ENCODE peak calls at places on chromosome 18, in nine cellular contexts. U is IMR-90; J is GM23338; D is A549; I is ovary; W is heart right ventricle; P is adipocyte; Q is CD8-positive, alpha-beta memory T cell; N is neuronal stem cell. T is an unnamed sample.

GRCh38 chr18:21444465-21445023 is 156.0 kb downstream of the ESCO1 start:
- DNase-seq in U (peak), D (peak), N (peak), J (peak), Q (no peak), I (no peak), W (peak), P (peak), T (peak)

GRCh38 chr18:27954226-27954625 is 222.7 kb downstream of the CDH2 start:
- DNase-seq in U (peak), N (no peak), W (no peak), I (no peak), J (no peak), P (peak), Q (no peak), D (no peak), T (no peak)

GRCh38 chr18:32333781-32334180 is 136.9 kb downstream of the GAREM1 start:
- DNase-seq in J (no peak), I (no peak), P (no peak), W (no peak), Q (no peak), U (no peak), N (no peak), D (no peak), T (no peak)

GRCh38 chr18:58495202-58495601 is 133.7 kb downstream of the ALPK2 start:
- DNase-seq in U (peak), J (no peak), P (no peak), W (no peak), D (no peak), I (no peak), Q (no peak), N (no peak), T (no peak)

GRCh38 chr18:35582899-35583558 is 1.5 kb downstream of the GALNT1 start:
- DNase-seq in D (no peak), I (no peak), J (peak), U (peak), P (peak), Q (no peak), N (peak), W (no peak), T (peak)

GRCh38 chr18:60259052-60259681 is 113.4 kb downstream of the MC4R start:
- DNase-seq in N (no peak), I (no peak), U (peak), W (no peak), Q (no peak), J (no peak), D (no peak), P (peak), T (no peak)

GRCh38 chr18:30500240-30500945 is 542.1 kb downstream of the DSC3 start:
- DNase-seq in I (no peak), N (no peak), W (no peak), J (no peak), P (no peak), Q (no peak), D (no peak), U (no peak), T (no peak)

GRCh38 chr18:78074400-78075020 is 824.9 kb downstream of the GALR1 start:
- DNase-seq in W (no peak), N (no peak), P (no peak), Q (no peak), I (no peak), D (no peak), U (no peak), J (no peak), T (peak)

GRCh38 chr18:59743561-59743960 is 46.3 kb upstream of the CCBE1 start:
- DNase-seq in J (no peak), W (no peak), Q (no peak), U (peak), P (peak), I (no peak), N (no peak), D (no peak), T (no peak)

GRCh38 chr18:51235011-51235789 is 37.7 kb upstream of the MEX3C start:
- DNase-seq in D (peak), U (no peak), J (no peak), I (no peak), Q (no peak), N (no peak), P (no peak), W (no peak), T (no peak)

GRCh38 chr18:10374615-10375295 is 79.7 kb upstream of the APCDD1 start:
- DNase-seq in Q (no peak), U (no peak), N (no peak), W (no peak), J (peak), D (no peak), P (peak), I (no peak), T (no peak)

GRCh38 chr18:3055861-3056260 is 42.9 kb upstream of the LPIN2 start:
- DNase-seq in D (no peak), U (peak), Q (no peak), W (no peak), I (no peak), J (peak), N (no peak), P (no peak), T (no peak)

GRCh38 chr18:2811416-2811815 is 35.4 kb upstream of the EMILIN2 start:
- DNase-seq in W (no peak), U (no peak), Q (no peak), J (no peak), D (no peak), N (no peak), I (no peak), P (no peak), T (no peak)

GRCh38 chr18:7878265-7879173 is 311.4 kb downstream of the PTPRM start:
- DNase-seq in N (peak), D (no peak), W (no peak), J (peak), U (no peak), Q (no peak), I (no peak), P (no peak), T (peak)

GRCh38 chr18:9823805-9824473 is 61.8 kb upstream of the TXNDC2 start:
- DNase-seq in Q (no peak), W (no peak), J (no peak), P (peak), U (peak), D (no peak), N (no peak), I (no peak), T (no peak)

GRCh38 chr18:32468147-32468845 is 2.4 kb downstream of the GAREM1 start:
- DNase-seq in U (no peak), Q (no peak), W (no peak), N (no peak), J (no peak), I (no peak), D (no peak), P (no peak), T (peak)

GRCh38 chr18:23437357-23438045 is 15.6 kb upstream of the RIOK3 start:
- DNase-seq in W (peak), J (peak), D (peak), I (peak), Q (peak), N (peak), U (peak), P (peak), T (peak)

GRCh38 chr18:59928201-59928600 is 28.4 kb downstream of the PMAIP1 start:
- DNase-seq in J (no peak), P (no peak), I (no peak), N (no peak), D (no peak), Q (no peak), W (no peak), U (no peak), T (no peak)

GRCh38 chr18:44896817-44897216 is 216.1 kb downstream of the SETBP1 start:
- DNase-seq in U (no peak), D (no peak), P (no peak), I (no peak), J (no peak), Q (no peak), N (no peak), W (no peak), T (peak)

GRCh38 chr18:63890950-63891304 is 3.4 kb downstream of the SERPINB2 start:
- DNase-seq in D (peak), I (no peak), U (peak), W (no peak), P (peak), Q (no peak), N (no peak), J (no peak), T (peak)

GRCh38 chr18:48942554-48943261 is 8.1 kb downstream of the SMAD7 start:
- DNase-seq in Q (no peak), J (no peak), I (no peak), D (peak), N (no peak), W (no peak), P (peak), U (peak), T (peak)
- H3K4me3 ChIP-seq in Q (no peak), J (no peak), I (no peak), D (peak), N (no peak), W (no peak), P (peak), U (no peak), T (no peak)

GRCh38 chr18:74489631-74490030 is 6.5 kb upstream of the CNDP2 start:
- DNase-seq in N (no peak), Q (no peak), W (no peak), I (no peak), U (peak), P (peak), J (no peak), D (no peak), T (no peak)
- H3K4me3 ChIP-seq in N (no peak), Q (no peak), W (no peak), I (no peak), U (peak), P (no peak), J (no peak), D (no peak), T (no peak)

GRCh38 chr18:54086863-54087262 is 137.6 kb downstream of the MBD2 start:
- DNase-seq in Q (no peak), P (no peak), W (no peak), J (no peak), U (no peak), N (no peak), I (no peak), D (no peak), T (no peak)
- H3K4me3 ChIP-seq in Q (no peak), P (no peak), W (no peak), J (no peak), U (no peak), N (no peak), I (no peak), D (no peak), T (no peak)

GRCh38 chr18:5542393-5543035 is 1.3 kb downstream of the EPB41L3 start:
- DNase-seq in J (peak), I (peak), U (peak), N (no peak), Q (no peak), D (no peak), W (peak), P (peak), T (no peak)

GRCh38 chr18:5538541-5538940 is 5.3 kb downstream of the EPB41L3 start:
- DNase-seq in I (no peak), J (peak), W (no peak), P (no peak), N (peak), D (no peak), Q (no peak), U (no peak), T (no peak)

GRCh38 chr18:5543854-5544389 is at the start of gene EPB41L3:
- DNase-seq in W (peak), J (peak), I (peak), P (peak), D (no peak), U (peak), N (no peak), Q (no peak), T (peak)

GRCh38 chr18:5546660-5547059 is 2.9 kb upstream of the EPB41L3 start:
- DNase-seq in P (peak), I (no peak), N (peak), U (peak), J (peak), W (no peak), D (no peak), Q (no peak), T (no peak)

DNA sequence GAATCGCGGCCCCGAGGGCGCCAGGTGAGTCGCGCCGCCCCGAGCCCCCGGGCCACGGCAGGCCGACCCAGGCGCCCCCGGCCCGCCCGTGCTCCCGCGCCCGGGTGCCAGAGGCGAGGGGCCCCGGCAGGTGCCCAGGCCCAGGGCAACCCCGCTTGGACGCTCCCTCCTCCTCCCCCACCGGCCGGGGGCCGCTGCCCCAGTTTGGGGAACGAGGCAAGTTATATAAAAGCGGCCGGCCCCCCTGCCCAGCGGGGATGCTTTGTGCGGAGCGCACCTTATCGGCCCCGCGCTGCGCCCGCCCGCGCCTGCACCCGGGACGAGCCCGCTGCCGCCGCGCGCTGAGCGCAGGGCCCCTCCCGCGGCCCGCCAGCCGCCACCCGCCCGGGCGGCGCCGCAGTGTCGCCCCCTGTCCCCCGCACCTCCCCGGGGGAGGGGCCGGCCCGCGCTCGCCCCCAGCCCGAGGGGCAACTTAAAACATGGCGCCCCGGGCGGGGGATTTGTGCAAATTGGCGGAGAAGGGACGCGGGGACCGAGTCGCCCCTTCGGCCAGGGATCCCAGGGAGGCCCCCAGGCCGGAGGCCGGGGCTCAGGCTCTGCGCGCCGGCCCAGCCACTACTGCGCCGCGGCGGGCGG is 643 bp downstream of the EPB41L3 start:
- DNase-seq in W (no peak), U (no peak), I (peak), J (peak), Q (no peak), N (peak), P (peak), D (no peak), T (no peak)
- H3K4me3 ChIP-seq in W (peak), U (peak), I (peak), J (peak), Q (no peak), N (peak), P (peak), D (peak), T (peak)

GRCh38 chr18:74497778-74498177 is 1.6 kb downstream of the CNDP2 start:
- DNase-seq in N (no peak), I (no peak), D (no peak), U (no peak), Q (no peak), P (no peak), J (no peak), W (no peak), T (no peak)
- H3K4me3 ChIP-seq in N (no peak), I (no peak), D (no peak), U (no peak), Q (no peak), P (no peak), J (peak), W (no peak), T (no peak)